ENCODE peak calls at places on chromosomes 6 and 20, in nine cellular contexts. K is Peyer's patch, P is astrocyte of the spinal cord, I is endothelial cell of umbilical vein, L is BJ, G is testis, A is A549, B is ascending aorta, T is GM12865. Q is an unnamed sample.

GRCh38 chr6:42095776-42096541 is 45.6 kb downstream of the TAF8 start:
- DNase-seq in K (no peak), P (no peak), I (no peak), L (no peak), G (no peak), A (peak; percentile 24), B (no peak), T (no peak), Q (peak; percentile 62)

GRCh38 chr20:51122931-51123658 is 100.2 kb upstream of the KCNG1 start:
- DNase-seq in K (no peak), P (no peak), I (no peak), L (no peak), G (no peak), A (no peak), B (no peak), T (peak; percentile 69), Q (no peak)

GRCh38 chr6:14713008-14713452 is 532.8 kb upstream of the JARID2 start:
- DNase-seq in K (no peak), P (peak; percentile 80), I (no peak), L (peak; percentile 97), G (peak; percentile 62), A (peak; percentile 21), B (no peak), T (no peak), Q (no peak)

GRCh38 chr6:144305985-144306384 is 20.9 kb downstream of the UTRN start:
- DNase-seq in K (no peak), P (peak; percentile 76), I (no peak), L (no peak), G (no peak), A (no peak), B (no peak), T (peak; percentile 71), Q (no peak)

GRCh38 chr6:27161946-27162603 is 85.4 kb upstream of the PRSS16 start:
- DNase-seq in K (no peak), P (peak; percentile 69), I (peak; percentile 68), L (no peak), G (peak; percentile 56), A (peak; percentile 66), B (no peak), T (peak; percentile 62), Q (no peak)

GRCh38 chr6:37860226-37860839 is 40.8 kb downstream of the ZFAND3 start:
- DNase-seq in K (peak; percentile 54), P (peak; percentile 49), I (peak; percentile 50), L (no peak), G (peak; percentile 51), A (peak; percentile 40), B (no peak), T (peak; percentile 32), Q (no peak)

GRCh38 chr6:158819977-158820632 is 937 bp upstream of the EZR start:
- DNase-seq in K (no peak), P (peak; percentile 10), I (no peak), L (no peak), G (peak; percentile 20), A (no peak), B (no peak), T (no peak), Q (no peak)

GRCh38 chr6:135306740-135307420 is 125.8 kb downstream of the MYB start:
- DNase-seq in K (no peak), P (no peak), I (no peak), L (no peak), G (no peak), A (no peak), B (no peak), T (no peak), Q (no peak)

GRCh38 chr6:55175078-55175777 is 913 bp downstream of the HCRTR2 start:
- DNase-seq in K (no peak), P (no peak), I (no peak), L (no peak), G (no peak), A (no peak), B (no peak), T (no peak), Q (no peak)

GRCh38 chr6:33683051-33683571 is 28.4 kb downstream of the UQCC2 start:
- DNase-seq in K (no peak), P (no peak), I (no peak), L (no peak), G (peak; percentile 67), A (no peak), B (no peak), T (no peak), Q (peak; percentile 55)

GRCh38 chr6:101663099-101663498 is 269.6 kb downstream of the GRIK2 start:
- DNase-seq in K (no peak), P (no peak), I (no peak), L (no peak), G (no peak), A (no peak), B (no peak), T (no peak), Q (no peak)

GRCh38 chr6:123489589-123489988 is 147.2 kb downstream of the TRDN start:
- DNase-seq in K (no peak), P (no peak), I (no peak), L (no peak), G (no peak), A (no peak), B (no peak), T (no peak), Q (no peak)

GRCh38 chr6:113352029-113352801 is 504.9 kb upstream of the MARCKS start:
- DNase-seq in K (peak; percentile 48), P (peak; percentile 81), I (peak; percentile 62), L (no peak), G (no peak), A (peak; percentile 92), B (no peak), T (no peak), Q (no peak)

GRCh38 chr20:36861625-36861874 is 14.4 kb upstream of the TLDC2 start:
- DNase-seq in K (no peak), P (no peak), I (no peak), L (no peak), G (no peak), A (peak; percentile 25), B (no peak), T (no peak), Q (no peak)

GRCh38 chr20:21767739-21768223 is 62.3 kb downstream of the PAX1 start:
- DNase-seq in K (no peak), P (no peak), I (no peak), L (no peak), G (peak; percentile 72), A (peak; percentile 36), B (no peak), T (no peak), Q (peak; percentile 86)

GRCh38 chr6:73339340-73339739 is 14.7 kb downstream of the DPPA5 start:
- DNase-seq in K (no peak), P (peak; percentile 14), I (no peak), L (no peak), G (no peak), A (peak; percentile 10), B (no peak), T (no peak), Q (peak; percentile 60)

GRCh38 chr6:79544299-79544927 is 7.2 kb upstream of the LCA5 start:
- DNase-seq in K (no peak), P (peak; percentile 79), I (no peak), L (no peak), G (peak; percentile 58), A (no peak), B (no peak), T (peak; percentile 81), Q (no peak)

GRCh38 chr6:41942045-41942851 is 640 bp upstream of the CCND3 start:
- DNase-seq in K (no peak), P (no peak), I (peak; percentile 71), L (no peak), G (no peak), A (no peak), B (no peak), T (no peak), Q (no peak)

DNA sequence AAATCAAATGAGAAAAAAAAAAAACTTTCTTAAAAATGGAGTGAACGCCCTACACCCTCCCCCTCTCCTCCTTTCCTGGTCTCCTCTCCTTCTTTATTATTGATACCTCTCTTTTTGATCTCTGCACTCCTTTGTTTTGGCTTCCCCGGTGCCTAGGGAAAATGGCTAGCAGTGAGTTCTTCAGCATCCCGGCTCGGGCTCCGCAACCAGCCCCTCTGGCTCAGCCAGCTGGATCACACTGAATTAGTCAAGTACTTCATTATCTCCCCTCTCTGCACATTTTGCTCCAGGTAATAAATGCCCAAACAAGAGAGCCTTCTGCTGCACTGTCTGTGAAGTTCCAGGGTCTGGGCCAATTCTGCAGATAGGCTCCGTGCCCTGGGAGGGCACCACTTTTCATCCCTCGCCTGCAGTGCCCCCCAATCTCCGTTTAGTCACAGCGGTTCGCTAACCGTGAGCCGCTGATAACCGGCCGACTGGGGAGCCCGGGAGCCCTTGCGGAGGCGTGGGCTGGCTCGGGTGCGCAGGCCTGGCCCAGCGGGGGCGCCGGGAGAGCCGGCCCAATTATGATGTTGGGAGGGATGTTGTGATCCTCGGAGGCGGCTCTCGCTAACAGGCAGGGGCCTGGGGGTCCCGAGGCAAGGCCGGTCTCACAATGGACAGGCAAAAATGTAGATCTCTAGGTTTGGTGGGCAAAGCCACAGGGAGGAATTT is 301.8 kb downstream of the TFAP2A start:
- DNase-seq in K (no peak), P (no peak), I (no peak), L (no peak), G (peak; percentile 18), A (no peak), B (no peak), T (no peak), Q (peak; percentile 81)
- H3K4me3 ChIP-seq in K (no peak overlapping the region), P (no peak overlapping the region), I (no peak overlapping the region), L (no peak overlapping the region), G (peak overlapping the region; percentile 6), A (no peak overlapping the region), B (no peak overlapping the region), T (no peak overlapping the region), Q (peak overlapping the region; percentile 2)

GRCh38 chr6:169789146-169789943 is 37.9 kb downstream of the ERMARD start:
- DNase-seq in K (peak; percentile 42), P (no peak), I (no peak), L (no peak), G (no peak), A (no peak), B (peak; percentile 42), T (no peak), Q (no peak)
- H3K4me3 ChIP-seq in K (peak overlapping the region; percentile 58), P (peak overlapping the region; percentile 50), I (no peak overlapping the region), L (peak overlapping the region; percentile 45), G (peak overlapping the region; percentile 31), A (no peak overlapping the region), B (peak overlapping the region; percentile 69), T (no peak overlapping the region), Q (no peak overlapping the region)

DNA sequence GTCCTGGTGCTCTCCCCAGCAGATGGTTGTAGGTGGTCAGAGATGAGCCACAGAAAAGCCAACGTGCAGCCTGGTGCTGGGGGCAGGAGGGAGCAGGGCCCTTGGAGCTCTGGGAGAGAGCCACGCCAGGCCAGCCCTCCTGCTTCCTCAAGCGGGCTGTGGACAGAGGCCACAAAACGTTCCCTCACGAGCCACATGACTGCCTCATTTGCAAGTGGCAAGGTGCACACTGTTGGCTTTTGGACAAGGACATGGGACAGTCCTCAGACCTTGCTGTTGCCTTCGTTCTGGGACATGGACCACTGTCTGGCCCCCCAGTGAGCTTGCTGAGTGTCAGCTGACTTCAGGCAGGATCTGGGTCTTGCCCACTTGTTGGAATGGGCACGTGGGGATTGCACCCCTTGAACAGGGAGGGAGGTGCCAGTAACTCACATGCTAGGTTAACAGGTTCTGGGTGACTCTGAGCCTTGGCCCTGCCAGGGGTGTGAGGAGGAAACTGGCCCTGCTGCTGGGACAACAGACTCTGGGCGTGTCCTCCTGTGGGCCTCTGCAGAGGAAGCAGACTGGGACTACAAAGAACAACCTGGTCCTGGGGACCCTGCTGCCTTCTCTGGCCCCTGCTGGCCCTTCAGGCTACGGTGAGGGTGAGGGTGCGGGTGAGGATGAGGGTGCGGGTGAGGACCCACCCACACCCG is 2.6 kb downstream of the SLCO4A1 start:
- DNase-seq in K (peak; percentile 82), P (no peak), I (no peak), L (no peak), G (no peak), A (no peak), B (no peak), T (no peak), Q (no peak)
- H3K4me3 ChIP-seq in K (no peak overlapping the region), P (no peak overlapping the region), I (no peak overlapping the region), L (no peak overlapping the region), G (no peak overlapping the region), A (no peak overlapping the region), B (no peak overlapping the region), T (no peak overlapping the region), Q (no peak overlapping the region)

GRCh38 chr6:34819571-34820480 is 27.9 kb downstream of the BLTP3A start:
- DNase-seq in K (no peak), P (no peak), I (peak; percentile 37), L (no peak), G (no peak), A (no peak), B (no peak), T (no peak), Q (no peak)
- H3K4me3 ChIP-seq in K (no peak overlapping the region), P (no peak overlapping the region), I (no peak overlapping the region), L (no peak overlapping the region), G (no peak overlapping the region), A (no peak overlapping the region), B (no peak overlapping the region), T (no peak overlapping the region), Q (no peak overlapping the region)

Q was measured in H7.